ENCODE peak calls at places on chromosomes 1 and 21, in five cellular contexts. D, J, F, B and T are unnamed samples.

GRCh38 chr1:52348704-52349301 is 17.2 kb downstream of the CC2D1B start:
- DNase-seq in D (no peak), J (peak; percentile 15), F (peak; percentile 70), B (no peak), T (no peak)

GRCh38 chr1:16254263-16254948 is 17.4 kb upstream of the CPLANE2 start:
- DNase-seq in D (no peak), J (no peak), F (no peak), B (no peak), T (no peak)

GRCh38 chr1:29389533-29390041 is 153.3 kb downstream of the PTPRU start:
- DNase-seq in D (no peak), J (no peak), F (no peak), B (no peak), T (no peak)

GRCh38 chr1:115507256-115507589 is 134.5 kb upstream of the VANGL1 start:
- DNase-seq in D (no peak), J (no peak), F (peak; percentile 9), B (peak; percentile 30), T (no peak)

GRCh38 chr21:37231247-37231645 is 35.9 kb downstream of the VPS26C start:
- DNase-seq in D (no peak), J (no peak), F (peak; percentile 69), B (no peak), T (no peak)

GRCh38 chr21:26405071-26405470 is 168.0 kb downstream of the CYYR1 start:
- DNase-seq in D (no peak), J (no peak), F (no peak), B (no peak), T (no peak)

GRCh38 chr1:42484382-42484781 is 21.3 kb downstream of the CCDC30 start:
- DNase-seq in D (no peak), J (peak; percentile 73), F (peak; percentile 88), B (peak; percentile 56), T (peak; percentile 70)

GRCh38 chr1:155989242-155989991 is 11.1 kb upstream of the ARHGEF2 start:
- DNase-seq in D (peak; percentile 55), J (no peak), F (peak; percentile 80), B (peak; percentile 62), T (no peak)

GRCh38 chr1:183804916-183805734 is at the start of gene RGL1:
- DNase-seq in D (no peak), J (no peak), F (peak; percentile 87), B (peak; percentile 18), T (no peak)

GRCh38 chr1:203769505-203770343 is 4.7 kb downstream of the LAX1 start:
- DNase-seq in D (no peak), J (peak; percentile 79), F (peak; percentile 22), B (no peak), T (peak; percentile 72)

GRCh38 chr1:116806245-116806644 is 52.0 kb downstream of the CD2 start:
- DNase-seq in D (no peak), J (no peak), F (no peak), B (no peak), T (no peak)

GRCh38 chr1:162151900-162152829 is 82.7 kb downstream of the NOS1AP start:
- DNase-seq in D (no peak), J (no peak), F (no peak), B (no peak), T (no peak)

GRCh38 chr1:180933141-180933540 is 20.4 kb downstream of the KIAA1614 start:
- DNase-seq in D (no peak), J (no peak), F (no peak), B (no peak), T (no peak)

GRCh38 chr1:172399369-172400072 is 21.0 kb upstream of the C1orf105 start:
- DNase-seq in D (no peak), J (peak; percentile 97), F (peak; percentile 89), B (peak; percentile 83), T (peak; percentile 97)

GRCh38 chr1:4616831-4617465 is 37.5 kb upstream of the AJAP1 start:
- DNase-seq in D (no peak), J (no peak), F (no peak), B (no peak), T (no peak)

GRCh38 chr1:230833511-230833910 is 34.8 kb downstream of the C1orf198 start:
- DNase-seq in D (no peak), J (no peak), F (no peak), B (no peak), T (no peak)

GRCh38 chr21:17003221-17003620 is 509.6 kb upstream of the CXADR start:
- DNase-seq in D (no peak), J (peak; percentile 14), F (no peak), B (no peak), T (peak; percentile 13)

GRCh38 chr1:234478481-234479309 is at the start of gene TARBP1:
- DNase-seq in D (peak; percentile 59), J (no peak), F (peak; percentile 91), B (peak; percentile 85), T (no peak)

GRCh38 chr1:240831191-240831631 is 219.3 kb upstream of the GREM2 start:
- DNase-seq in D (no peak), J (peak; percentile 89), F (no peak), B (peak; percentile 37), T (peak; percentile 94)

GRCh38 chr21:26115899-26116298 is 54.7 kb downstream of the APP start:
- DNase-seq in D (no peak), J (peak; percentile 62), F (no peak), B (no peak), T (peak; percentile 64)

GRCh38 chr1:94335950-94336349 is 82.2 kb upstream of the ABCD3 start:
- DNase-seq in D (no peak), J (peak; percentile 83), F (peak; percentile 98), B (peak; percentile 71), T (peak; percentile 83)

GRCh38 chr21:34844033-34844923 is 175.5 kb downstream of the CLIC6 start:
- DNase-seq in D (no peak), J (no peak), F (no peak), B (peak; percentile 74), T (no peak)